ENCODE peak calls at places on chromosomes 2 and 18, in six cellular contexts. N, R, V, E, B and U are unnamed samples.

GRCh38 chr2:144240656-144241339 is 279.1 kb downstream of the ZEB2 start:
- DNase-seq in N (no peak), R (no peak), V (no peak), E (no peak), B (no peak), U (no peak)

GRCh38 chr2:123720760-123721159 is 304.3 kb upstream of the CNTNAP5 start:
- DNase-seq in N (no peak), R (no peak), V (no peak), E (no peak), B (no peak), U (no peak)

GRCh38 chr2:7904319-7904718 is 777.5 kb upstream of the ID2 start:
- DNase-seq in N (no peak), R (no peak), V (no peak), E (no peak), B (no peak), U (no peak)

GRCh38 chr2:225411452-225411851 is 11.9 kb downstream of the NYAP2 start:
- DNase-seq in N (no peak), R (no peak), V (no peak), E (no peak), B (no peak), U (no peak)

GRCh38 chr2:101052147-101052546 is 50.1 kb downstream of the RPL31 start:
- DNase-seq in N (no peak), R (no peak), V (no peak), E (no peak), B (no peak), U (no peak)

GRCh38 chr2:9990735-9991134 is 39.2 kb downstream of the GRHL1 start:
- DNase-seq in N (no peak), R (peak; percentile 26), V (no peak), E (no peak), B (peak; percentile 65), U (no peak)

GRCh38 chr2:234368861-234369261 is 128.0 kb downstream of the ARL4C start:
- DNase-seq in N (peak; percentile 53), R (no peak), V (peak; percentile 18), E (peak; percentile 73), B (no peak), U (peak; percentile 61)

GRCh38 chr2:96769816-96770215 is 9.1 kb downstream of the CNNM4 start:
- DNase-seq in N (no peak), R (no peak), V (no peak), E (no peak), B (peak; percentile 80), U (no peak)

GRCh38 chr2:220941683-220942082 is 630.4 kb downstream of the EPHA4 start:
- DNase-seq in N (no peak), R (no peak), V (no peak), E (no peak), B (no peak), U (no peak)

GRCh38 chr2:104702026-104702425 is 151.9 kb upstream of the POU3F3 start:
- DNase-seq in N (no peak), R (no peak), V (no peak), E (no peak), B (no peak), U (no peak)

GRCh38 chr18:24600076-24600654 is 139.7 kb downstream of the HRH4 start:
- DNase-seq in N (peak; percentile 6), R (peak; percentile 76), V (no peak), E (no peak), B (no peak), U (no peak)

GRCh38 chr2:199458017-199458805 is 472 bp upstream of the SATB2 start:
- DNase-seq in N (peak; percentile 60), R (no peak), V (no peak), E (peak; percentile 83), B (peak; percentile 12), U (no peak)

GRCh38 chr2:235643680-235644117 is 149.9 kb downstream of the AGAP1 start:
- DNase-seq in N (no peak), R (no peak), V (no peak), E (no peak), B (no peak), U (no peak)

GRCh38 chr18:35407871-35408481 is 30.8 kb upstream of the ZNF396 start:
- DNase-seq in N (peak; percentile 57), R (peak; percentile 83), V (no peak), E (peak; percentile 67), B (no peak), U (peak; percentile 21)

GRCh38 chr2:10352972-10353371 is 50.3 kb downstream of the HPCAL1 start:
- DNase-seq in N (no peak), R (no peak), V (no peak), E (no peak), B (no peak), U (no peak)

GRCh38 chr2:188965554-188965953 is 8.6 kb upstream of the COL3A1 start:
- DNase-seq in N (no peak), R (peak; percentile 30), V (no peak), E (no peak), B (no peak), U (no peak)

GRCh38 chr2:86053166-86053565 is 52.5 kb downstream of the POLR1A start:
- DNase-seq in N (no peak), R (no peak), V (no peak), E (no peak), B (no peak), U (no peak)

GRCh38 chr18:32349728-32350395 is 120.8 kb downstream of the GAREM1 start:
- DNase-seq in N (no peak), R (peak; percentile 98), V (no peak), E (no peak), B (peak; percentile 30), U (no peak)

GRCh38 chr18:79440728-79441127 is 45.0 kb downstream of the NFATC1 start:
- DNase-seq in N (no peak), R (no peak), V (no peak), E (no peak), B (no peak), U (no peak)

GRCh38 chr18:79438089-79438488 is 42.4 kb downstream of the NFATC1 start:
- DNase-seq in N (no peak), R (no peak), V (no peak), E (no peak), B (no peak), U (no peak)

GRCh38 chr18:79440316-79440715 is 44.6 kb downstream of the NFATC1 start:
- DNase-seq in N (no peak), R (no peak), V (no peak), E (no peak), B (no peak), U (no peak)

GRCh38 chr18:79438581-79438980 is 42.9 kb downstream of the NFATC1 start:
- DNase-seq in N (no peak), R (no peak), V (no peak), E (no peak), B (no peak), U (no peak)

GRCh38 chr18:79439201-79440023 is 43.7 kb downstream of the NFATC1 start:
- DNase-seq in N (peak; percentile 16), R (peak; percentile 13), V (no peak), E (no peak), B (no peak), U (no peak)
- H3K9me3 ChIP-seq in N (no peaks in the 10 kb centered on the region), R (no peaks in the 10 kb centered on the region), V (no peaks in the 10 kb centered on the region), E (no peaks in the 10 kb centered on the region), B (no peaks in the 10 kb centered on the region), U (no peaks in the 10 kb centered on the region)

GRCh38 chr18:9090578-9090977 is 11.9 kb upstream of the NDUFV2 start:
- DNase-seq in N (no peak), R (no peak), V (no peak), E (no peak), B (no peak), U (no peak)
- H3K4me3 ChIP-seq in N (no peak overlapping the region), R (no peak overlapping the region), V (no peak overlapping the region), E (no peak overlapping the region), B (no peak overlapping the region), U (peak overlapping the region; percentile 8)

GRCh38 chr2:229231885-229232284 is 39.2 kb downstream of the PID1 start:
- DNase-seq in N (no peak), R (no peak), V (no peak), E (no peak), B (no peak), U (no peak)
- H3K9me3 ChIP-seq in N (no peaks in the 10 kb centered on the region), R (no peaks in the 10 kb centered on the region), V (no peaks in the 10 kb centered on the region), E (no peaks in the 10 kb centered on the region), B (no peaks in the 10 kb centered on the region), U (no peaks in the 10 kb centered on the region)

GRCh38 chr18:839224-840079 is 27.4 kb upstream of the YES1 start:
- DNase-seq in N (peak; percentile 90), R (peak; percentile 88), V (peak; percentile 62), E (peak; percentile 99), B (peak; percentile 87), U (peak; percentile 77)
- H3K4me3 ChIP-seq in N (no peak overlapping the region), R (no peak overlapping the region), V (no peak overlapping the region), E (no peak overlapping the region), B (no peak overlapping the region), U (no peak overlapping the region)

GRCh38 chr2:118523761-118524160 is 323.7 kb downstream of the EN1 start:
- DNase-seq in N (no peak), R (no peak), V (no peak), E (no peak), B (no peak), U (no peak)

GRCh38 chr2:118521960-118522359 is 325.5 kb downstream of the EN1 start:
- DNase-seq in N (no peak), R (no peak), V (no peak), E (no peak), B (no peak), U (no peak)

GRCh38 chr2:118524911-118525310 is 322.5 kb downstream of the EN1 start:
- DNase-seq in N (no peak), R (no peak), V (no peak), E (no peak), B (no peak), U (no peak)

GRCh38 chr2:118521272-118521671 is 326.2 kb downstream of the EN1 start:
- DNase-seq in N (no peak), R (no peak), V (no peak), E (no peak), B (no peak), U (no peak)
- H3K9me3 ChIP-seq in N (no peaks in the 10 kb centered on the region), R (no peaks in the 10 kb centered on the region), V (peaks cover 3% of the 10 kb centered on the region), E (peaks cover 17% of the 10 kb centered on the region), B (peaks cover 45% of the 10 kb centered on the region), U (no peaks in the 10 kb centered on the region)

GRCh38 chr2:175003875-175004729 is 1.1 kb downstream of the CHN1 start:
- DNase-seq in N (no peak), R (no peak), V (no peak), E (peak; percentile 81), B (no peak), U (no peak)
- H3K4me3 ChIP-seq in N (peak overlapping the region; percentile 84), R (peak overlapping the region; percentile 100), V (no peak overlapping the region), E (peak overlapping the region; percentile 90), B (peak overlapping the region; percentile 90), U (no peak overlapping the region)